ENCODE peak calls at places on chromosomes 12 and 14, in six cellular contexts. One of them, this sample, is unnamed.

GRCh38 chr14:103021817-103022668 is 35.3 kb downstream of the CDC42BPB start:
- DNase-seq in MM.1S: no peak
- DNase-seq in kidney: no peak
- DNase-seq in lower leg skin: no peak
- DNase-seq in Calu3: no peak
- DNase-seq in stomach: no peak
- DNase-seq in this sample: no peak

GRCh38 chr14:68260121-68260520 is 440.5 kb downstream of the RAD51B start:
- DNase-seq in MM.1S: no peak
- DNase-seq in Calu3: no peak
- DNase-seq in stomach: no peak
- DNase-seq in lower leg skin: no peak
- DNase-seq in kidney: no peak
- DNase-seq in this sample: no peak

GRCh38 chr12:51270067-51270846 is at the start of gene SMAGP:
- DNase-seq in MM.1S: peak
- DNase-seq in lower leg skin: peak
- DNase-seq in kidney: peak
- DNase-seq in stomach: peak
- DNase-seq in Calu3: peak
- DNase-seq in this sample: peak

GRCh38 chr14:33834101-33834955 is 116.5 kb downstream of the EGLN3 start:
- DNase-seq in lower leg skin: no peak
- DNase-seq in MM.1S: no peak
- DNase-seq in stomach: peak
- DNase-seq in Calu3: no peak
- DNase-seq in kidney: no peak
- DNase-seq in this sample: no peak

GRCh38 chr14:22047105-22047504 is 373.5 kb upstream of the OR4E1 start:
- DNase-seq in kidney: no peak
- DNase-seq in stomach: no peak
- DNase-seq in MM.1S: peak
- DNase-seq in lower leg skin: no peak
- DNase-seq in Calu3: peak
- DNase-seq in this sample: peak

GRCh38 chr12:30422844-30423243 is 272.8 kb downstream of the IPO8 start:
- DNase-seq in Calu3: no peak
- DNase-seq in stomach: no peak
- DNase-seq in lower leg skin: no peak
- DNase-seq in kidney: no peak
- DNase-seq in MM.1S: no peak
- DNase-seq in this sample: no peak

GRCh38 chr12:109116611-109116949 is 193 bp downstream of the ACACB start:
- DNase-seq in lower leg skin: no peak
- DNase-seq in MM.1S: no peak
- DNase-seq in stomach: no peak
- DNase-seq in kidney: no peak
- DNase-seq in Calu3: no peak
- DNase-seq in this sample: no peak

GRCh38 chr12:67758119-67758873 is 109.8 kb downstream of the DYRK2 start:
- DNase-seq in Calu3: peak
- DNase-seq in MM.1S: peak
- DNase-seq in stomach: no peak
- DNase-seq in kidney: no peak
- DNase-seq in lower leg skin: no peak
- DNase-seq in this sample: no peak

GRCh38 chr12:8532045-8532444 is 8.7 kb downstream of the CLEC4E start:
- DNase-seq in stomach: no peak
- DNase-seq in MM.1S: no peak
- DNase-seq in kidney: no peak
- DNase-seq in lower leg skin: no peak
- DNase-seq in Calu3: no peak
- DNase-seq in this sample: no peak

GRCh38 chr12:3076730-3077571 is at the start of gene TSPAN9:
- DNase-seq in kidney: peak
- DNase-seq in MM.1S: peak
- DNase-seq in Calu3: peak
- DNase-seq in stomach: peak
- DNase-seq in lower leg skin: peak
- DNase-seq in this sample: peak

GRCh38 chr12:104288635-104289258 is 14.8 kb upstream of the EID3 start:
- DNase-seq in Calu3: peak
- DNase-seq in lower leg skin: peak
- DNase-seq in kidney: peak
- DNase-seq in stomach: peak
- DNase-seq in MM.1S: peak
- DNase-seq in this sample: peak
- TF ChIP-seq CTCF in Calu3: no peak
- TF ChIP-seq CTCF in lower leg skin: no peak
- TF ChIP-seq CTCF in kidney: no peak
- TF ChIP-seq CTCF in stomach: no peak
- TF ChIP-seq CTCF in MM.1S: no peak
- TF ChIP-seq CTCF in this sample: no peak

DNA sequence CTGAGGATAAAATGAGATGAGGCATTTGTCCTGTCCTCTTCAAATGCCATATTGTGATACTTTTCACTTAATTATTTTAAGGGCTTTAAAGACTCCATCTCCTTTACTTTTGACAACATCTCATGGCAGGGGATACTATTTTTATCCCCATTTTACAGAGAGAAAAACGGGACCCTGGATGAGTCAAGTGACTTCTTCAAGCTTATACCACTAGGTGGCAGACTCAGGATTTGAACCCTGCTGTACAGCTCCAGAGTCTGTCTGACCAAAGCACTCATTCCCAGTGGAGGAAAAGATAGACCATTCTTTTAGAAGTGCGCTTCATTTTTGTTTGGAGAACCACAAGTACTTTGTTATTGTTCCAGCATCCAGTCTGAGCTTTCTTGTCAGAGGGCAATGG is 1.7 kb upstream of the SMOC1 start:
- DNase-seq in stomach: no peak
- DNase-seq in Calu3: no peak
- DNase-seq in MM.1S: peak
- DNase-seq in kidney: no peak
- DNase-seq in lower leg skin: no peak
- DNase-seq in this sample: no peak
- TF ChIP-seq CTCF in stomach: no peak
- TF ChIP-seq CTCF in Calu3: peak
- TF ChIP-seq CTCF in MM.1S: peak
- TF ChIP-seq CTCF in kidney: peak
- TF ChIP-seq CTCF in lower leg skin: no peak
- TF ChIP-seq CTCF in this sample: peak

DNA sequence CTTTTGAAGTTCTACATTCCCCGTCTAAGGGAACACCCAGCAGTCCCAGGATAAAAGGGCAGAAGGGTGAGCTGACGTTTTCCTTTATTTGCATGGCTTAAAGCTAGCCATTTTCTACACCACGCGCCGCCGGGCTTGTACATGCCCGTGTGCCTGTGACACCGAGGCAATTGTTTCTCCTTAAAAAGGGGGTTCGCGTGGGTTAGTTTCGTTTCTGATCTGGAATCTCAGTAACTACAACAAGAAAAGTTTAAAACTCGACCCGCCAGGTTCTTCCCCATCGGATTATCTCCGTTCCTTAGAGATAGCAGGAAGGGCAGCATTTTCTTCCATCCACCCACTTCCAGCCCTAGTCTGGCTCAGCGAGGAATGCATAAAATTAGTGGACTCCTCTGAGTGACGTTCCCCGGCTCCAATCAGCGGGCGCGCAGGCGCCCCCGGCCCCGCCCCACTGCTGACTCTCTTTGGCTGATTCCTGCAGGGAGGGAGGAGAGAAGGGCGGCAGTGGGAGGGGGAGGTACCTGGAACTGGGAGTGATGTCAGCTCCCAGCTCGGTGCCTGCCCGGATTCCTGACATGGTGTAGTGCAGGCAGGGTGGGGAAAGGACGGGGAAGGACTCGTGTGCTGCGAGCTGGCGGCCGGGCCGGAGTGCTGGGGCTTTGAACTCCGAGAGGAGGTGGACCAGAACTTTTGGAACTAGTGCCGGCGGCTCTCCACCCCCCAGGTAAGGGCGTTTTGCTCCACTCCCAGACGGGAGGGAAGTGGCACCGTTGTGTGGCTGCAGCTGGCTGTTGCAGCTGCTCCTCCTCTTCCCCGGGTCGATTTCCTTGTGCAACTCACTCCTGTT is at the start of gene PPFIBP1:
- DNase-seq in lower leg skin: peak
- DNase-seq in Calu3: peak
- DNase-seq in MM.1S: peak
- DNase-seq in stomach: peak
- DNase-seq in kidney: peak
- DNase-seq in this sample: peak
- TF ChIP-seq CTCF in lower leg skin: no peak
- TF ChIP-seq CTCF in Calu3: no peak
- TF ChIP-seq CTCF in MM.1S: no peak
- TF ChIP-seq CTCF in stomach: peak
- TF ChIP-seq CTCF in kidney: peak
- TF ChIP-seq CTCF in this sample: no peak

GRCh38 chr12:121799842-121800693 is 3.7 kb upstream of the SETD1B start:
- DNase-seq in kidney: peak
- DNase-seq in stomach: peak
- DNase-seq in lower leg skin: peak
- DNase-seq in MM.1S: peak
- DNase-seq in Calu3: peak
- DNase-seq in this sample: no peak

GRCh38 chr12:121797937-121798801 is 4.7 kb upstream of the RHOF start:
- DNase-seq in stomach: peak
- DNase-seq in Calu3: no peak
- DNase-seq in kidney: peak
- DNase-seq in MM.1S: no peak
- DNase-seq in lower leg skin: no peak
- DNase-seq in this sample: no peak

GRCh38 chr12:121800694-121801600 is 2.9 kb upstream of the SETD1B start:
- DNase-seq in stomach: peak
- DNase-seq in Calu3: peak
- DNase-seq in MM.1S: peak
- DNase-seq in kidney: peak
- DNase-seq in lower leg skin: peak
- DNase-seq in this sample: no peak

GRCh38 chr12:121798807-121799174 is 5.0 kb upstream of the SETD1B start:
- DNase-seq in stomach: no peak
- DNase-seq in lower leg skin: no peak
- DNase-seq in Calu3: no peak
- DNase-seq in kidney: no peak
- DNase-seq in MM.1S: no peak
- DNase-seq in this sample: no peak

GRCh38 chr12:121799175-121799841 is 4.5 kb upstream of the SETD1B start:
- DNase-seq in MM.1S: peak
- DNase-seq in stomach: peak
- DNase-seq in Calu3: peak
- DNase-seq in kidney: peak
- DNase-seq in lower leg skin: peak
- DNase-seq in this sample: no peak
- TF ChIP-seq CTCF in MM.1S: no peak
- TF ChIP-seq CTCF in stomach: no peak
- TF ChIP-seq CTCF in Calu3: no peak
- TF ChIP-seq CTCF in kidney: no peak
- TF ChIP-seq CTCF in lower leg skin: no peak
- TF ChIP-seq CTCF in this sample: no peak

GRCh38 chr12:132075026-132075713 is 68.9 kb downstream of the DDX51 start:
- DNase-seq in Calu3: no peak
- DNase-seq in kidney: no peak
- DNase-seq in stomach: no peak
- DNase-seq in MM.1S: no peak
- DNase-seq in lower leg skin: no peak
- DNase-seq in this sample: no peak
- TF ChIP-seq CTCF in Calu3: peak
- TF ChIP-seq CTCF in kidney: no peak
- TF ChIP-seq CTCF in stomach: no peak
- TF ChIP-seq CTCF in MM.1S: no peak
- TF ChIP-seq CTCF in lower leg skin: no peak
- TF ChIP-seq CTCF in this sample: peak

GRCh38 chr12:74526535-74526934 is 11.1 kb upstream of the ATXN7L3B start:
- DNase-seq in kidney: no peak
- DNase-seq in lower leg skin: no peak
- DNase-seq in MM.1S: no peak
- DNase-seq in Calu3: no peak
- DNase-seq in stomach: no peak
- DNase-seq in this sample: no peak
- TF ChIP-seq CTCF in kidney: no peak
- TF ChIP-seq CTCF in lower leg skin: no peak
- TF ChIP-seq CTCF in MM.1S: no peak
- TF ChIP-seq CTCF in Calu3: no peak
- TF ChIP-seq CTCF in stomach: no peak
- TF ChIP-seq CTCF in this sample: no peak

GRCh38 chr12:26401874-26402273 is 206.5 kb downstream of the SSPN start:
- DNase-seq in Calu3: no peak
- DNase-seq in stomach: no peak
- DNase-seq in lower leg skin: no peak
- DNase-seq in MM.1S: no peak
- DNase-seq in kidney: no peak
- DNase-seq in this sample: no peak

GRCh38 chr12:26406391-26406790 is 211.0 kb downstream of the SSPN start:
- DNase-seq in Calu3: no peak
- DNase-seq in kidney: no peak
- DNase-seq in lower leg skin: no peak
- DNase-seq in stomach: no peak
- DNase-seq in MM.1S: no peak
- DNase-seq in this sample: no peak

GRCh38 chr12:26400627-26401026 is 205.3 kb downstream of the SSPN start:
- DNase-seq in kidney: no peak
- DNase-seq in MM.1S: no peak
- DNase-seq in stomach: no peak
- DNase-seq in Calu3: no peak
- DNase-seq in lower leg skin: no peak
- DNase-seq in this sample: no peak

GRCh38 chr12:26403601-26404000 is 208.2 kb downstream of the SSPN start:
- DNase-seq in kidney: no peak
- DNase-seq in lower leg skin: no peak
- DNase-seq in MM.1S: no peak
- DNase-seq in stomach: no peak
- DNase-seq in Calu3: no peak
- DNase-seq in this sample: no peak

GRCh38 chr12:26402648-26403047 is 207.3 kb downstream of the SSPN start:
- DNase-seq in MM.1S: peak
- DNase-seq in lower leg skin: peak
- DNase-seq in kidney: no peak
- DNase-seq in Calu3: peak
- DNase-seq in stomach: peak
- DNase-seq in this sample: no peak
- TF ChIP-seq CTCF in MM.1S: peak
- TF ChIP-seq CTCF in lower leg skin: no peak
- TF ChIP-seq CTCF in kidney: peak
- TF ChIP-seq CTCF in Calu3: peak
- TF ChIP-seq CTCF in stomach: peak
- TF ChIP-seq CTCF in this sample: no peak

GRCh38 chr14:102013669-102014200 is 49.4 kb downstream of the DYNC1H1 start:
- DNase-seq in Calu3: no peak
- DNase-seq in lower leg skin: no peak
- DNase-seq in kidney: no peak
- DNase-seq in stomach: no peak
- DNase-seq in MM.1S: no peak
- DNase-seq in this sample: no peak
- TF ChIP-seq CTCF in Calu3: no peak
- TF ChIP-seq CTCF in lower leg skin: no peak
- TF ChIP-seq CTCF in kidney: no peak
- TF ChIP-seq CTCF in stomach: no peak
- TF ChIP-seq CTCF in MM.1S: no peak
- TF ChIP-seq CTCF in this sample: no peak

GRCh38 chr14:80164991-80165390 is 46.3 kb downstream of the DIO2 start:
- DNase-seq in lower leg skin: no peak
- DNase-seq in Calu3: no peak
- DNase-seq in stomach: no peak
- DNase-seq in MM.1S: no peak
- DNase-seq in kidney: no peak
- DNase-seq in this sample: no peak
- TF ChIP-seq CTCF in lower leg skin: no peak
- TF ChIP-seq CTCF in Calu3: no peak
- TF ChIP-seq CTCF in stomach: no peak
- TF ChIP-seq CTCF in MM.1S: no peak
- TF ChIP-seq CTCF in kidney: no peak
- TF ChIP-seq CTCF in this sample: no peak

GRCh38 chr12:132702640-132703039 is 8.0 kb upstream of the PGAM5 start:
- DNase-seq in lower leg skin: no peak
- DNase-seq in stomach: no peak
- DNase-seq in kidney: no peak
- DNase-seq in MM.1S: no peak
- DNase-seq in Calu3: no peak
- DNase-seq in this sample: no peak
- TF ChIP-seq CTCF in lower leg skin: no peak
- TF ChIP-seq CTCF in stomach: no peak
- TF ChIP-seq CTCF in kidney: no peak
- TF ChIP-seq CTCF in MM.1S: no peak
- TF ChIP-seq CTCF in Calu3: no peak
- TF ChIP-seq CTCF in this sample: no peak